ENCODE peak calls at places on chromosomes 13 and 19, in eight cellular contexts. Q is NCI-H1417, O is AG04449, G is GM23248, U is heart left ventricle, N is fibroblast of lung, C is H54, Y is WTC11. E is an unnamed sample.

GRCh38 chr13:21757721-21758120 is 86.8 kb downstream of the FGF9 start:
- DNase-seq in Q (no peak), O (no peak), G (no peak), U (no peak), N (no peak), C (no peak), Y (no peak), E (no peak)

GRCh38 chr13:40515702-40516101 is 150.7 kb downstream of the FOXO1 start:
- DNase-seq in Q (no peak), O (no peak), G (no peak), U (no peak), N (no peak), C (no peak), Y (no peak), E (no peak)

GRCh38 chr19:55676384-55676783 is 1.4 kb downstream of the EPN1 start:
- DNase-seq in Q (no peak), O (no peak), G (peak; percentile 56), U (no peak), N (no peak), C (no peak), Y (no peak), E (no peak)

GRCh38 chr13:112819816-112820215 is 130.0 kb downstream of the ATP11A start:
- DNase-seq in Q (no peak), O (no peak), G (no peak), U (no peak), N (no peak), C (no peak), Y (no peak), E (no peak)

GRCh38 chr19:2122251-2122650 is 25.5 kb downstream of the IZUMO4 start:
- DNase-seq in Q (no peak), O (no peak), G (no peak), U (no peak), N (no peak), C (no peak), Y (no peak), E (no peak)

GRCh38 chr13:110615322-110616102 is at the start of gene NAXD:
- DNase-seq in Q (peak; percentile 94), O (peak; percentile 58), G (peak; percentile 95), U (peak; percentile 96), N (peak; percentile 94), C (peak; percentile 100), Y (peak; percentile 83), E (peak; percentile 96)

GRCh38 chr13:91544723-91545122 is 146.3 kb downstream of the GPC5 start:
- DNase-seq in Q (no peak), O (no peak), G (no peak), U (no peak), N (no peak), C (no peak), Y (peak; percentile 47), E (no peak)

GRCh38 chr19:10145031-10145430 is 25.3 kb upstream of the EIF3G start:
- DNase-seq in Q (no peak), O (no peak), G (no peak), U (no peak), N (no peak), C (no peak), Y (no peak), E (no peak)

GRCh38 chr13:111602874-111603273 is 282.4 kb downstream of the TEX29 start:
- DNase-seq in Q (no peak), O (no peak), G (no peak), U (no peak), N (no peak), C (no peak), Y (no peak), E (no peak)

GRCh38 chr19:54021932-54022331 is 30.5 kb downstream of the CACNG6 start:
- DNase-seq in Q (no peak), O (no peak), G (no peak), U (no peak), N (no peak), C (no peak), Y (no peak), E (no peak)

GRCh38 chr13:42279080-42279479 is 7.1 kb downstream of the AKAP11 start:
- DNase-seq in Q (no peak), O (no peak), G (peak; percentile 10), U (no peak), N (no peak), C (no peak), Y (no peak), E (no peak)

GRCh38 chr13:35599385-35599784 is 122.9 kb upstream of the MAB21L1 start:
- DNase-seq in Q (peak; percentile 20), O (no peak), G (peak; percentile 1), U (no peak), N (peak; percentile 1), C (no peak), Y (no peak), E (no peak)

GRCh38 chr13:40895207-40895606 is 105.8 kb downstream of the SLC25A15 start:
- DNase-seq in Q (no peak), O (no peak), G (no peak), U (no peak), N (no peak), C (no peak), Y (no peak), E (no peak)

GRCh38 chr13:98041081-98041820 is 87.8 kb downstream of the IPO5 start:
- DNase-seq in Q (no peak), O (no peak), G (peak; percentile 82), U (no peak), N (no peak), C (no peak), Y (no peak), E (no peak)

GRCh38 chr19:44582581-44583265 is 30.6 kb upstream of the IGSF23 start:
- DNase-seq in Q (no peak), O (no peak), G (peak; percentile 61), U (no peak), N (peak; percentile 28), C (peak; percentile 42), Y (peak; percentile 86), E (no peak)

GRCh38 chr13:20389696-20390525 is 135.7 kb downstream of the CRYL1 start:
- DNase-seq in Q (no peak), O (no peak), G (no peak), U (no peak), N (no peak), C (no peak), Y (no peak), E (no peak)

GRCh38 chr13:66618702-66619101 is 611.4 kb downstream of the PCDH9 start:
- DNase-seq in Q (peak; percentile 8), O (peak; percentile 4), G (peak; percentile 0), U (no peak), N (peak; percentile 72), C (peak; percentile 3), Y (no peak), E (no peak)

GRCh38 chr13:27918041-27918917 is 1.5 kb upstream of the PDX1 start:
- DNase-seq in Q (no peak), O (no peak), G (no peak), U (no peak), N (no peak), C (no peak), Y (peak; percentile 23), E (no peak)

GRCh38 chr13:31424130-31424729 is 224.5 kb downstream of the B3GLCT start:
- DNase-seq in Q (peak; percentile 55), O (peak; percentile 23), G (peak; percentile 89), U (peak; percentile 82), N (peak; percentile 78), C (peak; percentile 57), Y (peak; percentile 82), E (peak; percentile 30)

GRCh38 chr19:29831041-29831548 is 19.3 kb downstream of the CCNE1 start:
- DNase-seq in Q (no peak), O (no peak), G (peak; percentile 15), U (no peak), N (no peak), C (peak; percentile 76), Y (no peak), E (no peak)

GRCh38 chr13:54373211-54373610 is 1344.6 kb downstream of the OLFM4 start:
- DNase-seq in Q (no peak), O (no peak), G (no peak), U (no peak), N (no peak), C (no peak), Y (peak; percentile 23), E (no peak)

GRCh38 chr13:114101831-114102520 is 30.4 kb downstream of the RASA3 start:
- DNase-seq in Q (no peak), O (no peak), G (no peak), U (peak; percentile 32), N (no peak), C (no peak), Y (no peak), E (no peak)

GRCh38 chr19:41530761-41531301 is 45.1 kb upstream of the CEACAM21 start:
- DNase-seq in Q (no peak), O (no peak), G (peak; percentile 62), U (no peak), N (no peak), C (no peak), Y (no peak), E (no peak)

GRCh38 chr13:66716502-66716901 is 513.6 kb downstream of the PCDH9 start:
- DNase-seq in Q (no peak), O (no peak), G (no peak), U (no peak), N (no peak), C (no peak), Y (no peak), E (no peak)

GRCh38 chr19:55692681-55693081 is 17.7 kb downstream of the EPN1 start:
- DNase-seq in Q (no peak), O (no peak), G (no peak), U (no peak), N (no peak), C (no peak), Y (no peak), E (no peak)

GRCh38 chr13:30803791-30804190 is 68.4 kb downstream of the ALOX5AP start:
- DNase-seq in Q (no peak), O (no peak), G (no peak), U (no peak), N (no peak), C (no peak), Y (no peak), E (no peak)

GRCh38 chr13:103354189-103354588 is 288.0 kb upstream of the SLC10A2 start:
- DNase-seq in Q (no peak), O (no peak), G (no peak), U (no peak), N (peak; percentile 44), C (no peak), Y (no peak), E (no peak)

GRCh38 chr13:78602561-78603239 is 652 bp downstream of the POU4F1 start:
- DNase-seq in Q (peak; percentile 47), O (no peak), G (no peak), U (no peak), N (peak; percentile 14), C (no peak), Y (peak; percentile 32), E (no peak)

GRCh38 chr13:54361460-54361859 is 1332.8 kb downstream of the OLFM4 start:
- DNase-seq in Q (no peak), O (no peak), G (no peak), U (no peak), N (no peak), C (no peak), Y (no peak), E (no peak)

GRCh38 chr19:5000120-5000611 is 31.3 kb downstream of the KDM4B start:
- DNase-seq in Q (no peak), O (no peak), G (no peak), U (no peak), N (no peak), C (no peak), Y (no peak), E (no peak)

GRCh38 chr19:13717194-13717643 is 47.1 kb upstream of the MRI1 start:
- DNase-seq in Q (peak; percentile 3), O (no peak), G (no peak), U (no peak), N (no peak), C (no peak), Y (no peak), E (no peak)

GRCh38 chr19:5154129-5154798 is 185.4 kb downstream of the KDM4B start:
- DNase-seq in Q (no peak), O (no peak), G (peak; percentile 23), U (peak; percentile 61), N (no peak), C (no peak), Y (peak; percentile 90), E (peak; percentile 59)

GRCh38 chr19:4124638-4125037 is 716 bp upstream of the MAP2K2 start:
- DNase-seq in Q (no peak), O (no peak), G (no peak), U (no peak), N (peak; percentile 2), C (no peak), Y (no peak), E (no peak)

GRCh38 chr19:44745386-44745831 is 3.1 kb upstream of the BCL3 start:
- DNase-seq in Q (no peak), O (no peak), G (peak; percentile 87), U (peak; percentile 78), N (peak; percentile 81), C (peak; percentile 79), Y (peak; percentile 41), E (no peak)

E was measured in ascending aorta.